ENCODE peak calls at places on chromosome 1, in ten cellular contexts. R, N, X, J, Z, A, D, P, L and U are unnamed samples.
A peak's percentile ranks its signal among the peaks of the same experiment; 100 is the strongest.

GRCh38 chr1:22886211-22886610 is 86.5 kb downstream of the LACTBL1 start:
- DNase-seq in R (no peak), N (no peak), X (no peak), J (no peak), Z (no peak), A (no peak), D (no peak), P (no peak), L (peak; percentile 65), U (no peak)

GRCh38 chr1:208047476-208047934 is 136.6 kb upstream of the CD34 start:
- DNase-seq in R (no peak), N (no peak), X (no peak), J (peak; percentile 54), Z (no peak), A (no peak), D (no peak), P (no peak), L (no peak), U (no peak)

GRCh38 chr1:205493241-205494085 is 11.0 kb upstream of the CDK18 start:
- DNase-seq in R (no peak), N (no peak), X (no peak), J (no peak), Z (peak; percentile 62), A (no peak), D (no peak), P (no peak), L (peak; percentile 47), U (no peak)

GRCh38 chr1:118151312-118151937 is 33.6 kb downstream of the SPAG17 start:
- DNase-seq in R (no peak), N (no peak), X (peak; percentile 48), J (peak; percentile 23), Z (peak; percentile 37), A (no peak), D (no peak), P (peak; percentile 14), L (peak; percentile 46), U (peak; percentile 8)

GRCh38 chr1:94743866-94744265 is 76.3 kb upstream of the SLC44A3 start:
- DNase-seq in R (no peak), N (no peak), X (no peak), J (no peak), Z (no peak), A (no peak), D (no peak), P (no peak), L (peak; percentile 58), U (no peak)

GRCh38 chr1:241531195-241532172 is 694 bp upstream of the KMO start:
- DNase-seq in R (no peak), N (no peak), X (peak; percentile 91), J (no peak), Z (no peak), A (no peak), D (no peak), P (no peak), L (peak; percentile 41), U (peak; percentile 66)

GRCh38 chr1:183243190-183244065 is 57.4 kb downstream of the LAMC2 start:
- DNase-seq in R (no peak), N (no peak), X (no peak), J (peak; percentile 25), Z (no peak), A (no peak), D (no peak), P (no peak), L (peak; percentile 41), U (no peak)

GRCh38 chr1:109864063-109864822 is 46.4 kb upstream of the CSF1 start:
- DNase-seq in R (no peak), N (no peak), X (no peak), J (no peak), Z (no peak), A (no peak), D (no peak), P (no peak), L (no peak), U (no peak)

GRCh38 chr1:196148367-196148970 is 459.8 kb downstream of the KCNT2 start:
- DNase-seq in R (no peak), N (no peak), X (peak; percentile 29), J (no peak), Z (no peak), A (no peak), D (no peak), P (peak; percentile 13), L (peak; percentile 16), U (no peak)

GRCh38 chr1:44664730-44665370 is 9.4 kb downstream of the TMEM53 start:
- DNase-seq in R (no peak), N (no peak), X (no peak), J (no peak), Z (no peak), A (no peak), D (no peak), P (no peak), L (no peak), U (no peak)

GRCh38 chr1:99727575-99728190 is 38.8 kb downstream of the FRRS1 start:
- DNase-seq in R (no peak), N (no peak), X (no peak), J (no peak), Z (no peak), A (no peak), D (no peak), P (no peak), L (peak; percentile 57), U (no peak)

GRCh38 chr1:226519741-226520598 is 28.6 kb upstream of the STUM start:
- DNase-seq in R (no peak), N (no peak), X (no peak), J (no peak), Z (no peak), A (no peak), D (no peak), P (no peak), L (no peak), U (no peak)